ENCODE peak calls at places on chromosome 2, in six cellular contexts. B is AG04450; V is stimulated activated naive CD8-positive, alpha-beta T cell treated with anti-CD3 and anti-CD28 coated beads, Interleukin-15, amount 100 ng/mL, for 72 hours; O is progenitor cell of endocrine pancreas; E is mesenchymal stem cell; F is mesendoderm. W is an unnamed sample.

GRCh38 chr2:149428783-149429182 is 98.4 kb downstream of the LYPD6 start:
- DNase-seq in B (no peak), V (no peak), O (no peak), E (no peak), F (no peak), W (no peak)

GRCh38 chr2:241639385-241639784 is 1.9 kb downstream of the ATG4B start:
- DNase-seq in B (no peak), V (no peak), O (no peak), E (no peak), F (peak), W (no peak)

GRCh38 chr2:9467687-9468086 is 6.7 kb upstream of the IAH1 start:
- DNase-seq in B (no peak), V (no peak), O (no peak), E (no peak), F (no peak), W (no peak)

GRCh38 chr2:215022418-215022817 is 116.0 kb downstream of the ABCA12 start:
- DNase-seq in B (no peak), V (no peak), O (no peak), E (peak), F (peak), W (no peak)

GRCh38 chr2:43132523-43133301 is 93.7 kb downstream of the ZFP36L2 start:
- DNase-seq in B (no peak), V (no peak), O (no peak), E (no peak), F (no peak), W (peak)

GRCh38 chr2:124661558-124661957 is 636.5 kb downstream of the CNTNAP5 start:
- DNase-seq in B (no peak), V (no peak), O (no peak), E (no peak), F (no peak), W (no peak)

GRCh38 chr2:132984731-132985130 is 314.7 kb upstream of the LYPD1 start:
- DNase-seq in B (no peak), V (no peak), O (no peak), E (no peak), F (no peak), W (no peak)

GRCh38 chr2:32068-32467 is 14.2 kb downstream of the FAM110C start:
- DNase-seq in B (no peak), V (no peak), O (no peak), E (no peak), F (no peak), W (peak)

GRCh38 chr2:108594982-108595464 is 60.8 kb downstream of the LIMS1 start:
- DNase-seq in B (peak), V (no peak), O (no peak), E (peak), F (peak), W (peak)

GRCh38 chr2:151634726-151635467 is 99.4 kb downstream of the NEB start:
- DNase-seq in B (no peak), V (no peak), O (no peak), E (no peak), F (no peak), W (no peak)

W was measured in T-helper 2 cell treated with Interferon-gamma antibody and Interleukin-4, amounts not matched to agents 5 μg/mL and 100 μg/mL, for 36 hours.